ENCODE peak calls at places on chromosomes 1 and 21, in six cellular contexts. T is cardiac septum, X is G401, U is amygdala, B is mesothelial cell of epicardium, V is amniotic stem cell. E is an unnamed sample.
A peak's percentile ranks its signal among the peaks of the same experiment; 100 is the strongest.

GRCh38 chr1:2840036-2840809 is 38.7 kb upstream of the TTC34 start:
- DNase-seq in U (no peak), V (no peak), B (no peak), T (no peak), X (no peak), E (no peak)

GRCh38 chr1:40756523-40756922 is 27.1 kb upstream of the KCNQ4 start:
- DNase-seq in X (no peak), T (no peak), U (no peak), V (no peak), B (no peak), E (no peak)

GRCh38 chr1:210400043-210400840 is 71.5 kb downstream of the HHAT start:
- DNase-seq in U (peak; percentile 22), B (no peak), V (peak; percentile 54), X (peak; percentile 66), T (no peak), E (peak; percentile 41)

GRCh38 chr1:224052767-224053166 is 61.1 kb upstream of the FBXO28 start:
- DNase-seq in X (no peak), V (peak; percentile 40), U (no peak), B (no peak), T (no peak), E (no peak)

GRCh38 chr1:145858238-145858936 is 494 bp downstream of the PIAS3 start:
- DNase-seq in B (no peak), X (peak; percentile 75), V (no peak), U (no peak), T (no peak), E (peak; percentile 86)

GRCh38 chr1:214187152-214187900 is 93.6 kb upstream of the SMYD2 start:
- DNase-seq in V (no peak), B (no peak), U (no peak), T (no peak), X (peak; percentile 19), E (no peak)

GRCh38 chr21:40845621-40846020 is 1.3 kb downstream of the DSCAM start:
- DNase-seq in B (no peak), T (no peak), X (no peak), V (no peak), U (no peak), E (no peak)

GRCh38 chr1:222750651-222751050 is 13.6 kb downstream of the FAM177B start:
- DNase-seq in U (no peak), V (no peak), X (no peak), T (no peak), B (no peak), E (no peak)

GRCh38 chr1:113981962-113982931 is 3.0 kb downstream of the OLFML3 start:
- DNase-seq in T (no peak), V (no peak), X (no peak), B (no peak), U (no peak), E (peak; percentile 88)

GRCh38 chr1:222276062-222276461 is 271.8 kb downstream of the HHIPL2 start:
- DNase-seq in X (peak; percentile 98), T (no peak), B (no peak), U (no peak), V (no peak), E (no peak)

GRCh38 chr21:22961248-22961647 is 1963.0 kb downstream of the NCAM2 start:
- DNase-seq in U (no peak), T (no peak), V (no peak), X (peak; percentile 97), B (no peak), E (no peak)

GRCh38 chr21:27564684-27565280 is 597.9 kb upstream of the ADAMTS5 start:
- DNase-seq in V (no peak), T (no peak), U (no peak), B (no peak), X (peak; percentile 76), E (peak; percentile 30)

GRCh38 chr21:45386336-45386727 is 18.6 kb upstream of the COL18A1 start:
- DNase-seq in V (no peak), X (no peak), U (no peak), B (peak; percentile 20), T (peak; percentile 56), E (peak; percentile 18)

GRCh38 chr1:31782766-31783410 is 18.7 kb upstream of the ADGRB2 start:
- DNase-seq in B (no peak), V (no peak), U (no peak), T (no peak), X (no peak), E (no peak)

GRCh38 chr1:182700351-182700709 is 15.9 kb upstream of the RGS8 start:
- DNase-seq in B (no peak), V (no peak), U (no peak), T (no peak), X (peak; percentile 44), E (no peak)

GRCh38 chr1:178417858-178418257 is 78.9 kb downstream of the CLEC20A start:
- DNase-seq in U (no peak), B (no peak), T (no peak), V (peak; percentile 10), X (no peak), E (no peak)

GRCh38 chr1:244304156-244304555 is 147.6 kb downstream of the ADSS2 start:
- DNase-seq in U (no peak), X (no peak), B (no peak), V (no peak), T (no peak), E (no peak)

GRCh38 chr21:15534450-15534886 is 195.3 kb upstream of the USP25 start:
- DNase-seq in X (no peak), V (no peak), U (no peak), T (no peak), B (no peak), E (no peak)

GRCh38 chr1:219517031-219517430 is 95.9 kb downstream of the ZC3H11B start:
- DNase-seq in U (no peak), X (no peak), V (no peak), B (no peak), T (no peak), E (no peak)

GRCh38 chr1:15574741-15575140 is 10.1 kb downstream of the AGMAT start:
- DNase-seq in U (no peak), X (peak; percentile 8), T (no peak), B (no peak), V (no peak), E (no peak)

GRCh38 chr1:27633298-27633610 is 1.7 kb downstream of the FGR start:
- DNase-seq in X (no peak), V (no peak), U (no peak), B (no peak), T (no peak), E (no peak)

GRCh38 chr1:219432191-219432606 is 180.7 kb downstream of the ZC3H11B start:
- DNase-seq in B (no peak), X (no peak), V (no peak), U (no peak), T (no peak), E (no peak)

GRCh38 chr1:208223136-208223535 is 21.0 kb downstream of the PLXNA2 start:
- DNase-seq in X (no peak), V (no peak), B (no peak), U (no peak), T (no peak), E (no peak)

GRCh38 chr1:20008391-20008841 is 29.0 kb upstream of the PLA2G2A start:
- DNase-seq in B (no peak), V (no peak), X (no peak), T (no peak), U (no peak), E (peak; percentile 55)